ENCODE peak calls at places on chromosomes 4 and X, in four cellular contexts. P, B, Z and O are unnamed samples.

GRCh38 chr4:1668488-1668840 is 15.6 kb downstream of the FAM53A start:
- DNase-seq in P (no peak), B (no peak), Z (peak), O (no peak)

GRCh38 chrX:103628386-103629290 is at the start of gene TCEAL1:
- DNase-seq in P (peak), B (peak), Z (peak), O (peak)

GRCh38 chr4:78325244-78326187 is 226.1 kb upstream of the ANXA3 start:
- DNase-seq in P (no peak), B (no peak), Z (no peak), O (no peak)

GRCh38 chrX:46941341-46941740 is 29.1 kb downstream of the JADE3 start:
- DNase-seq in P (no peak), B (no peak), Z (no peak), O (no peak)

GRCh38 chr4:4610672-4611071 is 68.8 kb upstream of the STX18 start:
- DNase-seq in P (no peak), B (no peak), Z (no peak), O (no peak)

GRCh38 chrX:131830400-131831184 is 192.5 kb upstream of the STK26 start:
- DNase-seq in P (peak), B (peak), Z (peak), O (peak)

GRCh38 chrX:44071847-44072545 is 98.8 kb upstream of the NDP start:
- DNase-seq in P (no peak), B (peak), Z (no peak), O (peak)

GRCh38 chr4:171857302-171858005 is 44.2 kb downstream of the GALNTL6 start:
- DNase-seq in P (no peak), B (no peak), Z (no peak), O (no peak)

GRCh38 chr4:140239311-140239710 is 85.3 kb upstream of the MAML3 start:
- DNase-seq in P (no peak), B (no peak), Z (no peak), O (no peak)

GRCh38 chr4:177573487-177573886 is 131.2 kb upstream of the AGA start:
- DNase-seq in P (no peak), B (peak), Z (no peak), O (no peak)

GRCh38 chrX:110944323-110944761 is 148.7 kb upstream of the CHRDL1 start:
- DNase-seq in P (peak), B (no peak), Z (peak), O (no peak)

GRCh38 chrX:68719904-68720614 is 72.6 kb downstream of the STARD8 start:
- DNase-seq in P (peak), B (peak), Z (no peak), O (no peak)

GRCh38 chrX:66019974-66020373 is 19.9 kb downstream of the VSIG4 start:
- DNase-seq in P (no peak), B (no peak), Z (no peak), O (no peak)

GRCh38 chr4:117623321-117623720 is 411.0 kb upstream of the NDST3 start:
- DNase-seq in P (peak), B (no peak), Z (no peak), O (no peak)

GRCh38 chr4:117621673-117622072 is 412.6 kb upstream of the NDST3 start:
- DNase-seq in P (no peak), B (no peak), Z (no peak), O (no peak)

DNA sequence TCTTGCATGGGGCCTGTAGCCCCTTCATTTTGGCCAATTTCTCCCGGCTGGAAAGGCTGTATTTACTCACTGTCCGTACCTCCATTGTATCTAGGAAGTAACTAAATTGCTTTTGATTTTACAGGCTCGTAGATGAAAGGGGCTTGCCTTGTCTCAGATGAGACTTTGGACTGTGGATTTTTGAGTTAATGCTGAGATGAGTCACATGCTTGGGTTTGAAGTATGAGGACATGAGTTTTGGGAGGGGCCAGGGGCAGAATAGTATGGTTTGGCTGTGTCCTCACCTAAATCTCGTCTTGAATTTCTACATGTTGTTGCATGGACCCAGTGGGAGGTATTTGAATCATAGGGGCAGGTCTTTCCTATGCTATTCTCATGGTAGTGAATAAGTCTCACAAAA is 407.6 kb upstream of the NDST3 start:
- DNase-seq in P (no peak), B (no peak), Z (no peak), O (no peak)
- H2AFZ ChIP-seq in P (no peak), B (no peak), Z (no peak), O (no peak)

GRCh38 chr4:128155231-128155855 is 94.2 kb downstream of the LARP1B start:
- DNase-seq in P (no peak), B (no peak), Z (no peak), O (no peak)
- H3K27ac ChIP-seq in P (no peak), B (no peak), Z (no peak), O (no peak)

GRCh38 chrX:48852857-48853256 is 17.4 kb upstream of the PCSK1N start:
- DNase-seq in P (no peak), B (no peak), Z (no peak), O (no peak)

GRCh38 chrX:48854898-48855297 is 19.5 kb upstream of the PCSK1N start:
- DNase-seq in P (peak), B (no peak), Z (no peak), O (no peak)
- TF ChIP-seq CTCF in P (peak), B (peak), Z (peak), O (no peak)

GRCh38 chrX:79181401-79181800 is 36.9 kb downstream of the GPR174 start:
- DNase-seq in P (no peak), B (no peak), Z (no peak), O (no peak)
- H2AFZ ChIP-seq in P (no peak), B (no peak), Z (no peak), O (no peak)

DNA sequence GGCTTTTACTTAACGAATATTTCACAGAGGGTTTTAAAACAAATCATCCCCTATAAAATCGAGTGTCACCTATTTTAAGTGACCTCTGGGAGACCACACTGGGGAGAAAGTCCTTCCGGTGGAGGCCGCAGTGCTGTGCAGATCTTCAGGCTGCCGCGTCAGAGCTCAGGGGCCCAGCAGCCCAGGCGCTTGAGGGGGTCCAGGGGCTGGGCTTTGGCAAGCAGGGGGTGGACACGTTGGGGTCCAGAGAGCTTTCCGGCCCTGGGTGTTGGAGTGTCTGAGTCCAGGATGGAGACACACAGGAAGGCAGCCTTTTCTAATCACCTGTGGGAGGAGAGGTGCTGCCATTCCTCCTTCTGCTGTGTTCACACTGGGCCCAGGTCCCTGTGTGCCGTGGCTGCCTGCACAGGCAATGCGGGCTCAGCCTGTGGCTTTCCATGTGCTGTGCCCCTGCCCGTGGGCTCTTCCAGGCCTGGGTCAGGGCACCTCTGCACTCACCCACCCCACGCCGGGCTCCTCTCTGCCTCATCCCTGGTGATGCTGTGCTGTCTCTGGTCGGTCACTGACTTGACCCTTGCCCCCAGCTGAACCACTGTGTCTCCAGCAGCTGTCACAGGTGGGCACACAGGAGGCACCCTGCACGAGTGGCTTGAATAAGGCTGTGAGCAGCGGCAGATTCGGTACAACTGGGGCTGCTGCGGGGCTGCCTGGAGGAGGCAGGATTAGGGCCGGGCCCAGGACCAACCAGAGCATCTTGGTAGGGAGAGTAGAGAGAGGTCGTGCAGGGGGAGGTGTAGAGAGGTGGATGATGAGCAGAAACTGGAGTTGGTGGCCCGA is 10.0 kb downstream of the HTRA3 start:
- DNase-seq in P (no peak), B (no peak), Z (no peak), O (no peak)
- H3K27ac ChIP-seq in P (no peak), B (no peak), Z (no peak), O (no peak)

GRCh38 chr4:108342325-108342986 is 173.7 kb upstream of the LEF1 start:
- DNase-seq in P (no peak), B (no peak), Z (no peak), O (no peak)
- TF ChIP-seq CTCF in P (no peak), B (no peak), Z (no peak), O (no peak)

DNA sequence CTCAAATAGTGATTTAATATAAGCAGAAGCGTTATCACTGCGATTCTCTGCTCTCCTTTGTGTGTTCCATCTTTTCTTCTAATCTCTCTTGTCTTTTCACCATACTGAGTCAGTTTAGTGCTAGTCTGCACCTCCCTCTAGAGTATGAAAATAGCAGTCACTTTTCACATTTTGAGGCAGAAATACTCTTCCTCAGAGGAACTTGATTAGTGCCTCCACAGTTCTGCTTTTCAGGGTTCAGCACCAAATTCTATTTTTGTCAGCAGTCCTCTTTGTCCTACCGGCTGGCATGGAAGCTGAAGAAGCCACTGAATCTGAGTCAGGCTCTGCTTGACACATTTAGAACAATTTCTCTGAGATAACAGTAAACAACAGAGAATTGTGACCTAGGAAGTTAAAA is 49.7 kb upstream of the ANKRD17 start:
- DNase-seq in P (peak), B (peak), Z (no peak), O (no peak)
- H2AFZ ChIP-seq in P (no peak), B (peak), Z (no peak), O (no peak)

GRCh38 chr4:146959692-146960091 is 14.0 kb upstream of the TTC29 start:
- DNase-seq in P (no peak), B (peak), Z (no peak), O (no peak)

GRCh38 chr4:146957252-146957651 is 11.6 kb upstream of the TTC29 start:
- DNase-seq in P (no peak), B (no peak), Z (no peak), O (no peak)

GRCh38 chr4:146960634-146961033 is 15.0 kb upstream of the TTC29 start:
- DNase-seq in P (no peak), B (no peak), Z (no peak), O (no peak)
- H3K27ac ChIP-seq in P (no peak), B (no peak), Z (no peak), O (no peak)